ENCODE peak calls at places on chromosomes 7 and 10, in ten cellular contexts. A is gastroesophageal sphincter, W is esophagus mucosa, V is Right ventricle myocardium superior, M is left lobe of liver, O is HCT116, J is lower lobe of right lung, F is mucosa of descending colon, E is right lobe of liver, B is left cardiac atrium. R is an unnamed sample.

GRCh38 chr7:29479606-29480200 is 83.9 kb upstream of the PRR15 start:
- ATAC-seq in A (peak), W (no peak), V (peak), M (peak), O (no peak), J (peak), F (peak), E (peak), B (peak), R (no peak)

GRCh38 chr7:133115596-133115995 is 33.7 kb upstream of the CHCHD3 start:
- ATAC-seq in A (no peak), W (no peak), V (peak), M (no peak), O (no peak), J (peak), F (no peak), E (no peak), B (peak), R (no peak)

GRCh38 chr7:92913849-92914248 is 77.5 kb upstream of the CDK6 start:
- ATAC-seq in A (no peak), W (no peak), V (no peak), M (no peak), O (no peak), J (no peak), F (no peak), E (no peak), B (no peak), R (no peak)

GRCh38 chr10:6516277-6516676 is 63.8 kb downstream of the PRKCQ start:
- ATAC-seq in A (no peak), W (no peak), V (no peak), M (no peak), O (no peak), J (no peak), F (no peak), E (no peak), B (no peak), R (no peak)

GRCh38 chr7:79719216-79719615 is 265.7 kb upstream of the MAGI2 start:
- ATAC-seq in A (no peak), W (no peak), V (peak), M (no peak), O (no peak), J (no peak), F (no peak), E (no peak), B (peak), R (no peak)

GRCh38 chr7:31129067-31129466 is 77.0 kb downstream of the ADCYAP1R1 start:
- ATAC-seq in A (no peak), W (no peak), V (no peak), M (peak), O (peak), J (no peak), F (peak), E (peak), B (no peak), R (no peak)

GRCh38 chr7:49767719-49768118 is 5.7 kb upstream of the VWC2 start:
- ATAC-seq in A (no peak), W (no peak), V (no peak), M (no peak), O (no peak), J (no peak), F (no peak), E (no peak), B (no peak), R (no peak)

GRCh38 chr10:97566338-97566986 is 6.1 kb upstream of the ANKRD2 start:
- ATAC-seq in A (no peak), W (no peak), V (no peak), M (no peak), O (no peak), J (no peak), F (no peak), E (no peak), B (no peak), R (peak)

GRCh38 chr10:129891806-129892205 is 72.3 kb downstream of the EBF3 start:
- ATAC-seq in A (peak), W (no peak), V (peak), M (no peak), O (no peak), J (no peak), F (no peak), E (no peak), B (peak), R (no peak)

GRCh38 chr10:64537931-64538330 is 1016.7 kb downstream of the REEP3 start:
- ATAC-seq in A (no peak), W (no peak), V (no peak), M (no peak), O (no peak), J (no peak), F (no peak), E (no peak), B (no peak), R (no peak)

GRCh38 chr10:80486151-80486692 is 32.1 kb downstream of the TSPAN14 start:
- ATAC-seq in A (no peak), W (peak), V (peak), M (peak), O (no peak), J (peak), F (peak), E (peak), B (peak), R (peak)

GRCh38 chr10:119090968-119091367 is 10.4 kb upstream of the EIF3A start:
- ATAC-seq in A (no peak), W (peak), V (no peak), M (no peak), O (peak), J (peak), F (peak), E (no peak), B (no peak), R (peak)

GRCh38 chr7:8131694-8132605 is 130.0 kb downstream of the ICA1 start:
- ATAC-seq in A (no peak), W (peak), V (no peak), M (no peak), O (no peak), J (peak), F (peak), E (peak), B (no peak), R (peak)

GRCh38 chr7:141227454-141227853 is 153.6 kb downstream of the TMEM178B start:
- ATAC-seq in A (no peak), W (no peak), V (no peak), M (no peak), O (no peak), J (no peak), F (no peak), E (no peak), B (no peak), R (no peak)

GRCh38 chr10:80157561-80157960 is 25.0 kb downstream of the PLAC9 start:
- ATAC-seq in A (no peak), W (no peak), V (no peak), M (no peak), O (no peak), J (no peak), F (no peak), E (no peak), B (no peak), R (no peak)

R was measured in activated T-helper 17 cell treated with anti-CD3 and anti-CD28 coated beads, Interleukin-2, amount 50 U/mL, for 72 hours.